ENCODE peak calls at places on chromosomes 2 and 18, in four cellular contexts. Z is neural progenitor cell; M is naive thymus-derived CD4-positive, alpha-beta T cell; P is fibroblast of lung. E is an unnamed sample. For H3K4me1, the result is how much of the 10 kb centered on the place peaks cover.

GRCh38 chr18:52694804-52695203 is 354.8 kb downstream of the DCC start:
- DNase-seq in P (peak), M (no peak), Z (peak), E (no peak)

GRCh38 chr18:70709720-70710119 is 420.9 kb downstream of the SOCS6 start:
- DNase-seq in P (no peak), M (peak), Z (no peak), E (no peak)

GRCh38 chr2:177641321-177641720 is 248.7 kb downstream of the AGPS start:
- DNase-seq in Z (no peak), M (no peak), P (no peak), E (no peak)

GRCh38 chr18:57959278-57959677 is 84.7 kb upstream of the NEDD4L start:
- DNase-seq in M (peak), P (peak), Z (peak), E (no peak)

GRCh38 chr2:218301176-218301819 is 9.0 kb upstream of the TMBIM1 start:
- DNase-seq in Z (peak), M (peak), P (peak), E (no peak)

GRCh38 chr18:76006151-76006550 is 488.9 kb downstream of the ZNF516 start:
- DNase-seq in P (no peak), M (no peak), Z (no peak), E (no peak)

GRCh38 chr2:160295519-160296231 is 95.6 kb upstream of the ITGB6 start:
- DNase-seq in Z (no peak), M (peak), P (no peak), E (no peak)

GRCh38 chr2:182864949-182865348 is 1.5 kb downstream of the FRZB start:
- DNase-seq in Z (no peak), P (no peak), M (no peak), E (no peak)

GRCh38 chr2:133787207-133787606 is 218.9 kb upstream of the NCKAP5 start:
- DNase-seq in Z (no peak), M (no peak), P (peak), E (no peak)

GRCh38 chr2:122011493-122012270 is 256.2 kb downstream of the TSN start:
- DNase-seq in M (no peak), P (peak), Z (no peak), E (no peak)

GRCh38 chr2:190545756-190546385 is 11.3 kb upstream of the NEMP2 start:
- DNase-seq in P (peak), Z (no peak), M (no peak), E (no peak)

GRCh38 chr18:692841-693240 is 19.6 kb downstream of the ENOSF1 start:
- DNase-seq in M (no peak), P (no peak), Z (no peak), E (no peak)

GRCh38 chr2:51581636-51582267 is 549.8 kb upstream of the NRXN1 start:
- DNase-seq in Z (peak), P (no peak), M (no peak), E (no peak)

GRCh38 chr2:239644016-239644415 is 243.2 kb upstream of the HDAC4 start:
- DNase-seq in Z (peak), M (peak), P (peak), E (no peak)

GRCh38 chr2:84297155-84297554 is 161.9 kb downstream of the SUCLG1 start:
- DNase-seq in P (no peak), M (no peak), Z (no peak), E (no peak)

GRCh38 chr2:173669271-173669853 is 295.8 kb downstream of the SP3 start:
- DNase-seq in M (no peak), P (peak), Z (no peak), E (no peak)

GRCh38 chr2:230757476-230757875 is 44.8 kb downstream of the CAB39 start:
- DNase-seq in P (peak), Z (no peak), M (no peak), E (no peak)

GRCh38 chr18:32582455-32582854 is 111.8 kb upstream of the GAREM1 start:
- DNase-seq in M (no peak), P (peak), Z (no peak), E (no peak)

GRCh38 chr18:2948038-2948437 is 64.9 kb downstream of the LPIN2 start:
- DNase-seq in P (peak), M (no peak), Z (peak), E (no peak)

GRCh38 chr2:233603520-233603919 is 13.9 kb upstream of the UGT1A8 start:
- DNase-seq in M (no peak), Z (no peak), P (no peak), E (no peak)

GRCh38 chr2:58163913-58164312 is 77.2 kb downstream of the FANCL start:
- DNase-seq in P (no peak), Z (no peak), M (no peak), E (no peak)

GRCh38 chr2:45983213-45983612 is 314.0 kb upstream of the EPAS1 start:
- DNase-seq in Z (no peak), M (no peak), P (no peak), E (no peak)

GRCh38 chr2:68970566-68970965 is 3.9 kb upstream of the GKN1 start:
- DNase-seq in M (no peak), Z (no peak), P (no peak), E (no peak)

GRCh38 chr2:54673501-54673998 is 49.9 kb upstream of the EML6 start:
- DNase-seq in M (peak), Z (no peak), P (no peak), E (peak)

GRCh38 chr2:234426616-234427015 is 70.3 kb downstream of the ARL4C start:
- DNase-seq in Z (no peak), M (no peak), P (no peak), E (no peak)

GRCh38 chr18:26960901-26961300 is 95.4 kb upstream of the AQP4 start:
- DNase-seq in P (no peak), Z (no peak), M (no peak), E (no peak)

GRCh38 chr2:29311458-29311857 is 196.2 kb downstream of the CLIP4 start:
- DNase-seq in Z (no peak), M (no peak), P (no peak), E (no peak)

GRCh38 chr2:69185807-69186206 is 172.8 kb downstream of the ANTXR1 start:
- DNase-seq in M (no peak), P (peak), Z (no peak), E (no peak)

GRCh38 chr2:25323042-25323514 is 18.6 kb downstream of the DNMT3A start:
- DNase-seq in P (peak), M (no peak), Z (peak), E (no peak)

GRCh38 chr2:102356381-102356712 is 751 bp downstream of the IL18R1 start:
- DNase-seq in M (no peak), P (no peak), Z (no peak), E (no peak)

GRCh38 chr2:152635635-152636298 is 81.5 kb downstream of the PRPF40A start:
- DNase-seq in M (peak), Z (peak), P (peak), E (no peak)

GRCh38 chr2:235027558-235028214 is 75.9 kb downstream of the SH3BP4 start:
- DNase-seq in M (no peak), Z (no peak), P (peak), E (no peak)

GRCh38 chr2:109701362-109701761 is 87.2 kb downstream of the SOWAHC start:
- DNase-seq in P (peak), Z (peak), M (no peak), E (no peak)
- H3K27ac ChIP-seq in P (no peak), Z (no peak), M (no peak), E (no peak)

GRCh38 chr2:167825664-167826063 is 421.7 kb downstream of the STK39 start:
- DNase-seq in Z (no peak), P (peak), M (no peak), E (no peak)
- H3K4me1 ChIP-seq in Z (under half), P (under half), M (under half), E (under half)

GRCh38 chr2:71380665-71381064 is 49.1 kb downstream of the ZNF638 start:
- DNase-seq in Z (no peak), P (peak), M (no peak), E (no peak)

GRCh38 chr2:71385008-71385407 is 53.4 kb downstream of the ZNF638 start:
- DNase-seq in Z (no peak), P (peak), M (no peak), E (no peak)

DNA sequence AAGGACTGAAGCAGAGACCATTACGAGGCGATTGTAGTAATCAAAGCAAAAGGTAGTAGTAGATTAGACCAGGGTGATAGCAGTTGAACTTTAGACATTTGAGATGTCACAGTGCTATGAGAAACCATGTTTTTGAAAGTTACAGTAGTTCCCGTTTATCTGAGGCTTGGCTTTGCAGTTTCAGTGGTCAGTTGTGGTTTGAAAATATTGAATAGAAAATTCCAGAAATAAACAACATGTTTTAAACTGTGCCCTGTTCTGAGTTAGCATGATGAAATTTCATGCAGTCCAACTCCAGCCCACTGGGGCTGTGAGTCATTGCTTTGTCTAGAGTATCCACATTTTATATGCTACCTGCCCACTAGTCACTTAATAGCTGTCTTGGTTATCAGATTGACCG is 47.5 kb downstream of the ZNF638 start:
- DNase-seq in M (no peak), Z (no peak), P (peak), E (no peak)
- H3K4me3 ChIP-seq in M (no peak), Z (no peak), P (no peak), E (no peak)

GRCh38 chr18:6741290-6741689 is 11.8 kb downstream of the ARHGAP28 start:
- DNase-seq in P (peak), M (no peak), Z (no peak), E (no peak)
- H3K27ac ChIP-seq in P (peak), M (no peak), Z (no peak), E (no peak)

E was measured in ascending aorta.